ENCODE peak calls at places on chromosomes 5 and 9, in four cellular contexts. Z is RPMI7951, J is head of caudate nucleus, X is mesenteric fat pad. U is an unnamed sample.

GRCh38 chr5:31671339-31671741 is 32.4 kb downstream of the PDZD2 start:
- DNase-seq in J (peak; percentile 21), X (no peak), Z (no peak), U (no peak)

GRCh38 chr5:142529626-142530278 is 156.1 kb downstream of the FGF1 start:
- DNase-seq in X (no peak), J (no peak), Z (peak; percentile 54), U (peak; percentile 72)

GRCh38 chr9:121073038-121073437 is 1.7 kb upstream of the CNTRL start:
- DNase-seq in X (no peak), Z (peak; percentile 49), J (peak; percentile 67), U (peak; percentile 75)

GRCh38 chr5:1545798-1546355 is 22.1 kb upstream of the LPCAT1 start:
- DNase-seq in J (no peak), Z (no peak), X (no peak), U (no peak)

GRCh38 chr5:12099296-12099695 is 195.1 kb upstream of the CTNND2 start:
- DNase-seq in X (no peak), J (no peak), Z (no peak), U (no peak)

GRCh38 chr5:1152771-1153282 is 41.0 kb upstream of the SLC12A7 start:
- DNase-seq in Z (peak; percentile 79), X (no peak), J (no peak), U (peak; percentile 14)

GRCh38 chr5:83844320-83845068 is 123.8 kb upstream of the HAPLN1 start:
- DNase-seq in X (no peak), J (no peak), Z (peak; percentile 77), U (peak; percentile 46)

GRCh38 chr5:11384441-11385250 is 519.6 kb downstream of the CTNND2 start:
- DNase-seq in J (peak; percentile 84), Z (no peak), X (no peak), U (no peak)

GRCh38 chr9:97773723-97774122 is 76.6 kb upstream of the XPA start:
- DNase-seq in Z (peak; percentile 61), X (no peak), J (no peak), U (peak; percentile 78)

GRCh38 chr5:123089971-123090640 is 1.1 kb downstream of the PRDM6 start:
- DNase-seq in Z (no peak), X (no peak), J (no peak), U (peak; percentile 42)

GRCh38 chr9:84969084-84969483 is 299.6 kb downstream of the NTRK2 start:
- DNase-seq in Z (no peak), X (no peak), J (no peak), U (no peak)

GRCh38 chr9:125161284-125161918 is 18.1 kb upstream of the SCAI start:
- DNase-seq in X (no peak), J (no peak), Z (no peak), U (peak; percentile 69)

GRCh38 chr5:53871772-53872171 is 311.3 kb downstream of the NDUFS4 start:
- DNase-seq in J (no peak), Z (no peak), X (no peak), U (no peak)

GRCh38 chr5:71925608-71926091 is 181.6 kb upstream of the MAP1B start:
- DNase-seq in Z (no peak), X (no peak), J (no peak), U (no peak)

GRCh38 chr9:78666818-78667429 is 370.0 kb downstream of the PSAT1 start:
- DNase-seq in Z (no peak), X (no peak), J (no peak), U (peak; percentile 13)

GRCh38 chr9:127872492-127873222 is 4.8 kb downstream of the AK1 start:
- DNase-seq in X (no peak), J (no peak), Z (no peak), U (no peak)

GRCh38 chr9:136403538-136403914 is 3.6 kb upstream of the SNAPC4 start:
- DNase-seq in Z (no peak), X (no peak), J (no peak), U (no peak)

GRCh38 chr5:141914154-141914743 is 9.4 kb upstream of the DELE1 start:
- DNase-seq in J (peak; percentile 58), Z (no peak), X (no peak), U (peak; percentile 34)

GRCh38 chr5:131679911-131680310 is 44.9 kb upstream of the RAPGEF6 start:
- DNase-seq in J (no peak), X (no peak), Z (peak; percentile 85), U (peak; percentile 57)

GRCh38 chr9:93316726-93317494 is 133.0 kb downstream of the WNK2 start:
- DNase-seq in J (no peak), X (peak; percentile 87), Z (no peak), U (no peak)

GRCh38 chr5:137622850-137623249 is 113.0 kb downstream of the KLHL3 start:
- DNase-seq in X (no peak), Z (peak; percentile 80), J (peak; percentile 91), U (no peak)

GRCh38 chr9:78835928-78836450 is 539.1 kb downstream of the PSAT1 start:
- DNase-seq in J (no peak), X (no peak), Z (no peak), U (no peak)

GRCh38 chr9:107491081-107492053 is 1.8 kb upstream of the KLF4 start:
- DNase-seq in Z (no peak), J (no peak), X (no peak), U (no peak)

GRCh38 chr9:34710023-34710422 is at the start of gene CCL21:
- DNase-seq in X (peak; percentile 59), J (no peak), Z (no peak), U (no peak)

GRCh38 chr9:121350993-121351561 is 19.0 kb downstream of the STOM start:
- DNase-seq in X (no peak), Z (peak; percentile 88), J (peak; percentile 20), U (peak; percentile 91)

GRCh38 chr9:69797680-69798079 is 22.9 kb upstream of the CFAP95 start:
- DNase-seq in X (no peak), Z (no peak), J (no peak), U (no peak)

GRCh38 chr5:69212022-69212421 is 22.6 kb downstream of the CENPH start:
- DNase-seq in X (no peak), J (no peak), Z (no peak), U (no peak)

GRCh38 chr9:112753725-112754124 is 3.2 kb downstream of the SNX30 start:
- DNase-seq in J (no peak), X (no peak), Z (peak; percentile 78), U (peak; percentile 91)

U was measured in EL.